ENCODE peak calls at places on chromosomes 4 and X, in ten cellular contexts. I is natural killer cell; J is T-helper 1 cell; Z is upper lobe of right lung; D is HuH-7.5; Q is GM12865; M is activated gamma-delta T cell treated with anti-CD3 and anti-CD28 coated beads, Interleukin-2, amount 50 U/mL, for 16 hours; K is stimulated activated CD4-positive, alpha-beta T cell treated with anti-CD3 and anti-CD28 coated beads, Interleukin-15, amount 100 ng/mL, for 24 hours; X is activated CD8-positive, alpha-beta memory T cell treated with anti-CD3 and anti-CD28 coated beads for 24 hours; C is B cell. N is an unnamed sample.

GRCh38 chr4:57633212-57633859 is 523.2 kb upstream of the IGFBP7 start:
- DNase-seq in I (no peak), J (no peak), Z (no peak), D (no peak), Q (no peak), M (no peak), K (no peak), X (no peak), C (no peak), N (peak)

GRCh38 chr4:89493367-89493766 is 185.8 kb upstream of the GPRIN3 start:
- DNase-seq in I (no peak), J (no peak), Z (no peak), D (no peak), Q (no peak), M (no peak), K (no peak), X (no peak), C (no peak), N (no peak)

GRCh38 chr4:156583265-156583664 is 388.3 kb downstream of the PDGFC start:
- DNase-seq in I (no peak), J (no peak), Z (no peak), D (no peak), Q (no peak), M (no peak), K (no peak), X (no peak), C (no peak), N (no peak)

GRCh38 chr4:159534655-159535054 is 431.8 kb downstream of the RAPGEF2 start:
- DNase-seq in I (no peak), J (no peak), Z (no peak), D (no peak), Q (no peak), M (no peak), K (no peak), X (no peak), C (no peak), N (no peak)

GRCh38 chr4:87978656-87979055 is 3.1 kb downstream of the SPP1 start:
- DNase-seq in I (no peak), J (no peak), Z (no peak), D (no peak), Q (no peak), M (no peak), K (no peak), X (no peak), C (no peak), N (peak)

GRCh38 chr4:103100691-103101090 is 1.1 kb upstream of the BDH2 start:
- DNase-seq in I (no peak), J (no peak), Z (no peak), D (no peak), Q (no peak), M (no peak), K (no peak), X (no peak), C (no peak), N (no peak)

GRCh38 chr4:142354041-142354440 is 492.1 kb downstream of the INPP4B start:
- DNase-seq in I (no peak), J (no peak), Z (no peak), D (no peak), Q (no peak), M (no peak), K (no peak), X (no peak), C (no peak), N (no peak)

GRCh38 chr4:157013656-157014055 is 42.1 kb upstream of the PDGFC start:
- DNase-seq in I (no peak), J (no peak), Z (no peak), D (no peak), Q (no peak), M (no peak), K (no peak), X (no peak), C (no peak), N (no peak)

GRCh38 chrX:39633293-39633692 is 464.5 kb downstream of the BCOR start:
- DNase-seq in I (no peak), J (no peak), Z (no peak), D (no peak), Q (no peak), M (no peak), K (no peak), X (no peak), C (no peak), N (no peak)

GRCh38 chr4:159787901-159788300 is 685.0 kb downstream of the RAPGEF2 start:
- DNase-seq in I (no peak), J (no peak), Z (no peak), D (no peak), Q (no peak), M (no peak), K (no peak), X (no peak), C (no peak), N (no peak)

GRCh38 chrX:82732861-82733260 is 775.2 kb upstream of the POU3F4 start:
- DNase-seq in I (no peak), J (no peak), Z (no peak), D (no peak), Q (no peak), M (no peak), K (no peak), X (no peak), C (no peak), N (no peak)

GRCh38 chr4:159220353-159220752 is 117.5 kb downstream of the RAPGEF2 start:
- DNase-seq in I (no peak), J (no peak), Z (no peak), D (no peak), Q (no peak), M (no peak), K (no peak), X (no peak), C (no peak), N (no peak)

GRCh38 chr4:83109480-83110221 is 4.9 kb downstream of the PLAC8 start:
- DNase-seq in I (peak), J (peak), Z (peak), D (peak), Q (peak), M (peak), K (peak), X (peak), C (peak), N (peak)

GRCh38 chr4:38241541-38241940 is 281.3 kb downstream of the PTTG2 start:
- DNase-seq in I (no peak), J (no peak), Z (no peak), D (no peak), Q (no peak), M (no peak), K (no peak), X (no peak), C (no peak), N (no peak)

GRCh38 chrX:103722505-103722904 is 11.8 kb downstream of the TMEM31 start:
- DNase-seq in I (no peak), J (no peak), Z (no peak), D (no peak), Q (no peak), M (no peak), K (no peak), X (no peak), C (no peak), N (no peak)

N was measured in SHP77 treated with DMSO at 0.1 percent for 48 hours.